ENCODE peak calls at places on chromosomes 6 and 20, in nine cellular contexts. Q is ovary; U is PC-3; D is stomach; I is trophoblast cell; P is left lung; A is AG04450; N is PC-9; H is effector memory CD4-positive, alpha-beta T cell. B is an unnamed sample.
A peak's percentile ranks its signal among the peaks of the same experiment; 100 is the strongest.

GRCh38 chr6:12116978-12117377 is 104.9 kb downstream of the HIVEP1 start:
- DNase-seq in A (no peak), I (no peak), H (no peak), P (no peak), U (no peak), Q (no peak), N (no peak), D (no peak), B (no peak)

GRCh38 chr20:48338717-48339116 is 489.1 kb downstream of the PREX1 start:
- DNase-seq in U (no peak), H (no peak), D (no peak), I (peak; percentile 16), A (peak; percentile 29), N (no peak), Q (no peak), P (no peak), B (no peak)

GRCh38 chr20:46128310-46129151 is 10.4 kb downstream of the CD40 start:
- DNase-seq in N (no peak), A (no peak), P (no peak), D (peak; percentile 29), Q (no peak), I (no peak), H (no peak), U (no peak), B (no peak)

GRCh38 chr6:47277702-47278101 is 32.0 kb downstream of the TNFRSF21 start:
- DNase-seq in U (no peak), P (no peak), Q (no peak), D (no peak), A (no peak), H (no peak), I (no peak), N (no peak), B (no peak)

GRCh38 chr6:111892431-111892830 is 19.2 kb upstream of the FYN start:
- DNase-seq in Q (no peak), U (no peak), I (no peak), A (no peak), D (no peak), P (no peak), N (no peak), H (no peak), B (no peak)

GRCh38 chr6:148827421-148827820 is 80.6 kb downstream of the UST start:
- DNase-seq in Q (no peak), N (no peak), U (no peak), D (no peak), I (no peak), P (no peak), H (no peak), A (no peak), B (no peak)

GRCh38 chr6:40440083-40440482 is 147.1 kb downstream of the LRFN2 start:
- DNase-seq in P (no peak), D (no peak), A (no peak), U (no peak), H (no peak), I (no peak), N (no peak), Q (no peak), B (no peak)

GRCh38 chr6:137115653-137116052 is 57.8 kb downstream of the IL22RA2 start:
- DNase-seq in U (no peak), D (no peak), I (no peak), Q (no peak), N (no peak), H (no peak), A (no peak), P (no peak), B (no peak)

GRCh38 chr20:48733296-48733790 is 94.5 kb downstream of the PREX1 start:
- DNase-seq in A (no peak), I (no peak), H (no peak), U (no peak), Q (no peak), D (no peak), P (no peak), N (no peak), B (peak; percentile 48)

GRCh38 chr6:161368514-161368913 is 94.7 kb upstream of the AGPAT4 start:
- DNase-seq in P (no peak), U (no peak), N (no peak), D (no peak), I (no peak), Q (no peak), H (no peak), A (no peak), B (no peak)

DNA sequence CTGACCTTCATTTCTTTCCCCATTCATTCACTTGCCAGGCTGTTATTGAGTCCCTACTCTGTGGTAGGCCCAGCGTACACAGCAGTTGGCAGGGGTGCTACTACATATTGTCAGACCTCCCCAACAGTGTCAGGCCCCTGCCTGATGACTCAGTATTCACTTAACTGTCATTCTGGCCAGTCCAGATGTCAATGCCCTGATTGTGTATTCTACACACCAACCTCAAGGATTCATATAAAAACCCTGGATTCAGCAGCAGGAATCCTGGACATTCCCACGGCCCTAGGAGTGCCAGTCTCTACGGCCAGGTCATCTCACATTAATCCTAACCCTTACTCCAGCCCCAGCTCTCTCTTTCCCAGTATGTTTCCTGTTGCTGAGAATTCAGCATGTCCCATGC is 151.5 kb downstream of the TASP1 start:
- DNase-seq in A (no peak), U (no peak), Q (no peak), H (no peak), D (no peak), I (no peak), P (no peak), N (no peak), B (no peak)
- H3K27ac ChIP-seq in A (no peak overlapping the region), U (no peak overlapping the region), Q (no peak overlapping the region), H (no peak overlapping the region), D (no peak overlapping the region), I (no peak overlapping the region), P (no peak overlapping the region), N (no peak overlapping the region), B (no peak overlapping the region)

DNA sequence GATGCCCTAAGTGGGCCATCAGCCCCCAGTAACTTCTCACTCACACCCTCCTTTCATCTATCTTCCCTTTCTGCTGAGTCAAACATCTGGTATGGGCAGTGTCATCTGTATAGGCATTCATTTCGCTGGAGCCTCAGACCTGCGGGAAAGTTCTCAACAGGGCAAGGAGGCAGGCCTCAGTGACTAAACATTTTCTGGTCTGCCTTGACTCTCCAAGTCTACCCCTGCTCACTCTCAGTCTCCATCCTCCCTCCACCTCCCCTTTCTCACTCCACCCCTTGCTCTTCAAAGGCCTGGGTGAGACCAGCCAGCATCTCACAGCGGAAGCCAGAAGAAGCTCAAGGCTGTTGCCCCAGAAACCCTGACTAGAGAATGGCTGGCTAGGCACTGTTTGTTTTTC is 105.0 kb upstream of the BEND6 start:
- DNase-seq in H (no peak), A (no peak), N (no peak), Q (peak; percentile 22), I (no peak), U (no peak), P (no peak), D (no peak), B (no peak)
- H3K27ac ChIP-seq in H (no peak overlapping the region), A (peak overlapping the region; percentile 72), N (peak overlapping the region; percentile 88), Q (peak overlapping the region; percentile 51), I (no peak overlapping the region), U (no peak overlapping the region), P (no peak overlapping the region), D (peak overlapping the region; percentile 66), B (no peak overlapping the region)

DNA sequence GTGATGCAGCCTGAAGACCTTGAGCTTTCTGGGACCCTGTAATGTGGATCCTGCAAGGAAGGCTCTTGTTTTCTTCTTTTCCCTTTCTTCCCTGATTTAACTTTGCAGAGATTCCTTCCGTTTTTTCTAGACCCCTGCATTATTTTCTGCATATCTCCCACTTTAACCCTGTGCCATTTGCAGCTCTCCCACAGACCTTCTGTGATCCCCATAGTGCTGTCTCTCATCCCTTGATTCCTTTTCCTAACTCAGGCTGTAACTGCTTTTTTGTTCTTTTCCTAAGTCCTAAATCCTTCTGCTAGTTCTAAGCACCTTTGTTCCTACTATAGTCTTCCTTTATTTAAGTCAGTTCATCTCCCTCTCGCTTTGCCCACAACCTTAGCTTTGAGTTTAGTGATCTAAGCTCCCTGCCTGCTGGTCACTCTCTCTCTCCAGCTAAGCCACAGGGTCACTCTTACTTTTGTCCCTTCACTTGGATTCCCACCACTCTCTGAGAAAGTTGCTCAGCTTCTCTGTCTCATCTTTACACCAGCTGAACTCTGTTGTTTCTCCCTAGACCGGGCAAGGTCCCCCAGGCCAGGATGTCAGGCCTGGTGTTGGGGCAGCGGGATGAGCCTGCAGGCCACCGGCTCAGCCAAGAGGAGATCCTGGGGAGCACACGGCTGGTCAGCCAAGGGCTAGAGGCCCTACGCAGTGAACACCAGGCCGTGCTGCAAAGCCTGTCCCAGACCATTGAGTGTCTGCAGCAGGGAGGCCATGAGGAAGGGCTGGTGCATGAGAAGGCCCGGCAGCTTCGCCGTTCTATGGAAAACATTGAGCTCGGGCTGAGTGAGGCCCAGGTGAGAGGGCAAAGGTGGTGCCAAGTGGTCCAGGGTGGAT is 1.6 kb downstream of the KLC4 start:
- DNase-seq in P (no peak), D (no peak), Q (no peak), I (no peak), A (no peak), U (no peak), N (no peak), H (no peak), B (no peak)
- H3K27ac ChIP-seq in P (peak overlapping the region; percentile 86), D (peak overlapping the region; percentile 93), Q (no peak overlapping the region), I (no peak overlapping the region), A (no peak overlapping the region), U (peak overlapping the region; percentile 46), N (peak overlapping the region; percentile 61), H (no peak overlapping the region), B (peak overlapping the region; percentile 85)

GRCh38 chr20:24481188-24481587 is 11.8 kb downstream of the SYNDIG1 start:
- DNase-seq in A (no peak), I (no peak), D (no peak), Q (no peak), H (no peak), U (no peak), P (no peak), N (no peak), B (no peak)

GRCh38 chr20:24480523-24480922 is 11.1 kb downstream of the SYNDIG1 start:
- DNase-seq in P (no peak), Q (no peak), D (no peak), I (no peak), H (no peak), A (no peak), N (no peak), U (no peak), B (no peak)

GRCh38 chr20:24479106-24479505 is 9.7 kb downstream of the SYNDIG1 start:
- DNase-seq in H (no peak), P (no peak), N (no peak), A (no peak), I (no peak), U (no peak), Q (no peak), D (no peak), B (no peak)

GRCh38 chr20:24478584-24478983 is 9.2 kb downstream of the SYNDIG1 start:
- DNase-seq in H (no peak), D (no peak), U (no peak), N (no peak), A (no peak), Q (no peak), I (no peak), P (no peak), B (no peak)

GRCh38 chr20:24479595-24479994 is 10.2 kb downstream of the SYNDIG1 start:
- DNase-seq in N (no peak), H (no peak), D (no peak), A (no peak), Q (no peak), I (no peak), P (no peak), U (no peak), B (no peak)
- H3K27ac ChIP-seq in N (no peak overlapping the region), H (no peak overlapping the region), D (no peak overlapping the region), A (no peak overlapping the region), Q (no peak overlapping the region), I (no peak overlapping the region), P (no peak overlapping the region), U (no peak overlapping the region), B (no peak overlapping the region)

B was measured in RWPE1.